ENCODE peak calls at places on chromosomes 4 and X, in seven cellular contexts. Q is Calu3; S is amniotic stem cell; U is cardiac septum; J is spleen; G is stimulated activated CD4-positive, alpha-beta T cell treated with anti-CD3 and anti-CD28 coated beads, Interleukin-1b, Interleukin-23, amount 100 ng/mL, for 4 hours; Y is HCEC 1CT. T is an unnamed sample.

GRCh38 chr4:23337292-23337691 is 552.6 kb downstream of the PPARGC1A start:
- DNase-seq in Q (peak; percentile 6), S (no peak), U (no peak), J (no peak), G (no peak), Y (no peak), T (no peak)

GRCh38 chrX:39950035-39950688 is 147.6 kb downstream of the BCOR start:
- DNase-seq in Q (no peak), S (no peak), U (no peak), J (peak; percentile 10), G (no peak), Y (peak; percentile 14), T (no peak)

GRCh38 chr4:88672987-88673386 is 24.6 kb downstream of the NAP1L5 start:
- DNase-seq in Q (peak; percentile 32), S (no peak), U (no peak), J (no peak), G (no peak), Y (peak; percentile 11), T (no peak)

GRCh38 chrX:136397001-136397400 is 90.7 kb upstream of the BRS3 start:
- DNase-seq in Q (peak; percentile 6), S (no peak), U (no peak), J (no peak), G (no peak), Y (peak; percentile 4), T (no peak)

GRCh38 chrX:19198448-19198847 is 76.2 kb upstream of the ADGRG2 start:
- DNase-seq in Q (no peak), S (no peak), U (no peak), J (no peak), G (no peak), Y (no peak), T (no peak)

GRCh38 chrX:74230094-74230493 is 73.9 kb upstream of the ZCCHC13 start:
- DNase-seq in Q (no peak), S (no peak), U (no peak), J (no peak), G (no peak), Y (no peak), T (no peak)

GRCh38 chr4:48787031-48787430 is 7.0 kb upstream of the FRYL start:
- DNase-seq in Q (no peak), S (no peak), U (no peak), J (no peak), G (no peak), Y (no peak), T (no peak)

GRCh38 chrX:136166221-136166855 is 19.0 kb downstream of the FHL1 start:
- DNase-seq in Q (peak; percentile 9), S (peak; percentile 14), U (no peak), J (no peak), G (no peak), Y (peak; percentile 48), T (no peak)

GRCh38 chr4:124890522-124890921 is 178.0 kb upstream of the ANKRD50 start:
- DNase-seq in Q (no peak), S (no peak), U (no peak), J (no peak), G (no peak), Y (peak; percentile 80), T (no peak)

T was measured in transverse colon.